ENCODE peak calls at places on chromosomes 16 and 17, in five cellular contexts. One of them, this sample, is unnamed.

GRCh38 chr17:6755281-6755680 is 565 bp upstream of the XAF1 start:
- DNase-seq in tibial nerve: no peak
- DNase-seq in ascending aorta: peak; percentile 72
- DNase-seq in CD8-positive, alpha-beta T cell: no peak
- DNase-seq in AG09309: peak; percentile 18
- DNase-seq in this sample: no peak

GRCh38 chr17:72587773-72588511 is 467.1 kb downstream of the SOX9 start:
- DNase-seq in AG09309: no peak
- DNase-seq in CD8-positive, alpha-beta T cell: no peak
- DNase-seq in ascending aorta: no peak
- DNase-seq in tibial nerve: no peak
- DNase-seq in this sample: no peak

GRCh38 chr17:8485491-8485890 is 49.8 kb downstream of the NDEL1 start:
- DNase-seq in CD8-positive, alpha-beta T cell: no peak
- DNase-seq in AG09309: no peak
- DNase-seq in tibial nerve: no peak
- DNase-seq in ascending aorta: no peak
- DNase-seq in this sample: no peak

GRCh38 chr17:80941171-80941570 is 50.5 kb upstream of the CHMP6 start:
- DNase-seq in AG09309: no peak
- DNase-seq in tibial nerve: no peak
- DNase-seq in ascending aorta: no peak
- DNase-seq in CD8-positive, alpha-beta T cell: no peak
- DNase-seq in this sample: no peak

GRCh38 chr16:22373662-22374310 is 633 bp downstream of the CDR2 start:
- DNase-seq in AG09309: no peak
- DNase-seq in ascending aorta: peak; percentile 74
- DNase-seq in tibial nerve: peak; percentile 27
- DNase-seq in CD8-positive, alpha-beta T cell: peak; percentile 24
- DNase-seq in this sample: no peak

GRCh38 chr16:46687486-46687885 is 1.5 kb downstream of the VPS35 start:
- DNase-seq in AG09309: no peak
- DNase-seq in CD8-positive, alpha-beta T cell: no peak
- DNase-seq in tibial nerve: no peak
- DNase-seq in ascending aorta: no peak
- DNase-seq in this sample: no peak

GRCh38 chr17:1162116-1162855 is 17.5 kb downstream of the ABR start:
- DNase-seq in tibial nerve: no peak
- DNase-seq in ascending aorta: no peak
- DNase-seq in CD8-positive, alpha-beta T cell: no peak
- DNase-seq in AG09309: no peak
- DNase-seq in this sample: no peak

GRCh38 chr17:43392397-43392796 is 6.4 kb upstream of the ARL4D start:
- DNase-seq in ascending aorta: no peak
- DNase-seq in tibial nerve: no peak
- DNase-seq in AG09309: no peak
- DNase-seq in CD8-positive, alpha-beta T cell: no peak
- DNase-seq in this sample: no peak

GRCh38 chr17:46908352-46908751 is 14.6 kb upstream of the GOSR2 start:
- DNase-seq in ascending aorta: no peak
- DNase-seq in tibial nerve: no peak
- DNase-seq in AG09309: no peak
- DNase-seq in CD8-positive, alpha-beta T cell: no peak
- DNase-seq in this sample: no peak

GRCh38 chr16:68257251-68257905 is 6.9 kb upstream of the SLC7A6 start:
- DNase-seq in AG09309: no peak
- DNase-seq in ascending aorta: no peak
- DNase-seq in CD8-positive, alpha-beta T cell: no peak
- DNase-seq in tibial nerve: no peak
- DNase-seq in this sample: peak; percentile 52

GRCh38 chr16:29802416-29802935 is 3.9 kb upstream of the MAZ start:
- DNase-seq in AG09309: no peak
- DNase-seq in ascending aorta: no peak
- DNase-seq in tibial nerve: no peak
- DNase-seq in CD8-positive, alpha-beta T cell: no peak
- DNase-seq in this sample: no peak

GRCh38 chr17:45273551-45273957 is 11.7 kb upstream of the SPATA32 start:
- DNase-seq in ascending aorta: no peak
- DNase-seq in AG09309: no peak
- DNase-seq in CD8-positive, alpha-beta T cell: no peak
- DNase-seq in tibial nerve: no peak
- DNase-seq in this sample: no peak

GRCh38 chr17:31388770-31389672 is 2.5 kb upstream of the RAB11FIP4 start:
- DNase-seq in tibial nerve: no peak
- DNase-seq in AG09309: no peak
- DNase-seq in CD8-positive, alpha-beta T cell: peak; percentile 29
- DNase-seq in ascending aorta: no peak
- DNase-seq in this sample: no peak

GRCh38 chr16:22621571-22622148 is 111.0 kb downstream of the NPIPB5 start:
- DNase-seq in AG09309: no peak
- DNase-seq in ascending aorta: peak; percentile 30
- DNase-seq in tibial nerve: no peak
- DNase-seq in CD8-positive, alpha-beta T cell: no peak
- DNase-seq in this sample: no peak

GRCh38 chr16:86895609-86896008 is 317.3 kb downstream of the FOXL1 start:
- DNase-seq in AG09309: no peak
- DNase-seq in ascending aorta: no peak
- DNase-seq in CD8-positive, alpha-beta T cell: no peak
- DNase-seq in tibial nerve: no peak
- DNase-seq in this sample: no peak

GRCh38 chr17:32007463-32008298 is 498 bp downstream of the LRRC37B start:
- DNase-seq in AG09309: no peak
- DNase-seq in CD8-positive, alpha-beta T cell: peak; percentile 15
- DNase-seq in ascending aorta: no peak
- DNase-seq in tibial nerve: no peak
- DNase-seq in this sample: no peak

GRCh38 chr17:41967141-41967920 is 736 bp downstream of the CNP start:
- DNase-seq in ascending aorta: no peak
- DNase-seq in AG09309: no peak
- DNase-seq in tibial nerve: peak; percentile 63
- DNase-seq in CD8-positive, alpha-beta T cell: peak; percentile 31
- DNase-seq in this sample: no peak

GRCh38 chr17:16214190-16215001 is 938 bp downstream of the NCOR1 start:
- DNase-seq in CD8-positive, alpha-beta T cell: no peak
- DNase-seq in AG09309: no peak
- DNase-seq in ascending aorta: no peak
- DNase-seq in tibial nerve: no peak
- DNase-seq in this sample: no peak

GRCh38 chr17:10349403-10349802 is 23.4 kb downstream of the MYH13 start:
- DNase-seq in AG09309: no peak
- DNase-seq in tibial nerve: no peak
- DNase-seq in CD8-positive, alpha-beta T cell: no peak
- DNase-seq in ascending aorta: no peak
- DNase-seq in this sample: no peak

GRCh38 chr16:57284206-57284951 is at the start of gene PLLP:
- DNase-seq in CD8-positive, alpha-beta T cell: no peak
- DNase-seq in tibial nerve: no peak
- DNase-seq in AG09309: no peak
- DNase-seq in ascending aorta: no peak
- DNase-seq in this sample: no peak

GRCh38 chr17:37816951-37817350 is 72.1 kb upstream of the HNF1B start:
- DNase-seq in tibial nerve: no peak
- DNase-seq in ascending aorta: no peak
- DNase-seq in CD8-positive, alpha-beta T cell: no peak
- DNase-seq in AG09309: no peak
- DNase-seq in this sample: no peak

GRCh38 chr16:19167710-19168172 is 299 bp upstream of the SYT17 start:
- DNase-seq in AG09309: no peak
- DNase-seq in ascending aorta: peak; percentile 75
- DNase-seq in tibial nerve: no peak
- DNase-seq in CD8-positive, alpha-beta T cell: no peak
- DNase-seq in this sample: no peak

GRCh38 chr16:66275795-66276428 is 90.6 kb upstream of the CDH5 start:
- DNase-seq in CD8-positive, alpha-beta T cell: no peak
- DNase-seq in tibial nerve: no peak
- DNase-seq in ascending aorta: no peak
- DNase-seq in AG09309: no peak
- DNase-seq in this sample: no peak

GRCh38 chr16:57507414-57508083 is 21.3 kb upstream of the DOK4 start:
- DNase-seq in CD8-positive, alpha-beta T cell: no peak
- DNase-seq in AG09309: no peak
- DNase-seq in tibial nerve: no peak
- DNase-seq in ascending aorta: no peak
- DNase-seq in this sample: no peak

GRCh38 chr17:78736526-78737079 is 45.5 kb downstream of the CYTH1 start:
- DNase-seq in CD8-positive, alpha-beta T cell: peak; percentile 47
- DNase-seq in tibial nerve: peak; percentile 49
- DNase-seq in ascending aorta: peak; percentile 83
- DNase-seq in AG09309: no peak
- DNase-seq in this sample: peak; percentile 69

GRCh38 chr17:45404870-45405249 is 27.8 kb downstream of the ARHGAP27 start:
- DNase-seq in AG09309: no peak
- DNase-seq in CD8-positive, alpha-beta T cell: no peak
- DNase-seq in ascending aorta: no peak
- DNase-seq in tibial nerve: no peak
- DNase-seq in this sample: no peak

GRCh38 chr17:80887639-80888175 is 103.9 kb upstream of the CHMP6 start:
- DNase-seq in CD8-positive, alpha-beta T cell: no peak
- DNase-seq in ascending aorta: no peak
- DNase-seq in AG09309: no peak
- DNase-seq in tibial nerve: no peak
- DNase-seq in this sample: no peak

GRCh38 chr17:8875957-8876356 is 8.5 kb upstream of the PIK3R6 start:
- DNase-seq in ascending aorta: no peak
- DNase-seq in CD8-positive, alpha-beta T cell: no peak
- DNase-seq in tibial nerve: no peak
- DNase-seq in AG09309: no peak
- DNase-seq in this sample: no peak

GRCh38 chr17:27914382-27914781 is 21.2 kb upstream of the LYRM9 start:
- DNase-seq in ascending aorta: no peak
- DNase-seq in AG09309: no peak
- DNase-seq in CD8-positive, alpha-beta T cell: no peak
- DNase-seq in tibial nerve: no peak
- DNase-seq in this sample: no peak

GRCh38 chr17:45144199-45145034 is 3.9 kb upstream of the HEXIM1 start:
- DNase-seq in tibial nerve: peak; percentile 33
- DNase-seq in ascending aorta: peak; percentile 76
- DNase-seq in AG09309: no peak
- DNase-seq in CD8-positive, alpha-beta T cell: no peak
- DNase-seq in this sample: no peak

GRCh38 chr16:4613636-4614570 is 785 bp downstream of the UBALD1 start:
- DNase-seq in CD8-positive, alpha-beta T cell: no peak
- DNase-seq in AG09309: no peak
- DNase-seq in ascending aorta: no peak
- DNase-seq in tibial nerve: no peak
- DNase-seq in this sample: no peak

GRCh38 chr17:8940866-8941471 is 24.5 kb downstream of the PIK3R5 start:
- DNase-seq in AG09309: no peak
- DNase-seq in tibial nerve: no peak
- DNase-seq in ascending aorta: no peak
- DNase-seq in CD8-positive, alpha-beta T cell: no peak
- DNase-seq in this sample: no peak

GRCh38 chr17:83075270-83075880 is 4.0 kb upstream of the METRNL start:
- DNase-seq in tibial nerve: no peak
- DNase-seq in AG09309: no peak
- DNase-seq in ascending aorta: no peak
- DNase-seq in CD8-positive, alpha-beta T cell: no peak
- DNase-seq in this sample: no peak

GRCh38 chr17:83078378-83079339 is 750 bp upstream of the METRNL start:
- DNase-seq in tibial nerve: no peak
- DNase-seq in CD8-positive, alpha-beta T cell: no peak
- DNase-seq in AG09309: no peak
- DNase-seq in ascending aorta: no peak
- DNase-seq in this sample: no peak

GRCh38 chr17:83074696-83075223 is 4.6 kb upstream of the METRNL start:
- DNase-seq in tibial nerve: no peak
- DNase-seq in ascending aorta: no peak
- DNase-seq in CD8-positive, alpha-beta T cell: no peak
- DNase-seq in AG09309: no peak
- DNase-seq in this sample: no peak

GRCh38 chr17:83077411-83077810 is 2.0 kb upstream of the METRNL start:
- DNase-seq in tibial nerve: no peak
- DNase-seq in CD8-positive, alpha-beta T cell: no peak
- DNase-seq in AG09309: no peak
- DNase-seq in ascending aorta: no peak
- DNase-seq in this sample: no peak

GRCh38 chr17:83076930-83077329 is 2.5 kb upstream of the METRNL start:
- DNase-seq in AG09309: no peak
- DNase-seq in CD8-positive, alpha-beta T cell: no peak
- DNase-seq in ascending aorta: no peak
- DNase-seq in tibial nerve: no peak
- DNase-seq in this sample: no peak
- TF ChIP-seq CTCF in AG09309: peak; percentile 10
- TF ChIP-seq CTCF in CD8-positive, alpha-beta T cell: no peak
- TF ChIP-seq CTCF in ascending aorta: no peak
- TF ChIP-seq CTCF in tibial nerve: no peak
- TF ChIP-seq CTCF in this sample: no peak

DNA sequence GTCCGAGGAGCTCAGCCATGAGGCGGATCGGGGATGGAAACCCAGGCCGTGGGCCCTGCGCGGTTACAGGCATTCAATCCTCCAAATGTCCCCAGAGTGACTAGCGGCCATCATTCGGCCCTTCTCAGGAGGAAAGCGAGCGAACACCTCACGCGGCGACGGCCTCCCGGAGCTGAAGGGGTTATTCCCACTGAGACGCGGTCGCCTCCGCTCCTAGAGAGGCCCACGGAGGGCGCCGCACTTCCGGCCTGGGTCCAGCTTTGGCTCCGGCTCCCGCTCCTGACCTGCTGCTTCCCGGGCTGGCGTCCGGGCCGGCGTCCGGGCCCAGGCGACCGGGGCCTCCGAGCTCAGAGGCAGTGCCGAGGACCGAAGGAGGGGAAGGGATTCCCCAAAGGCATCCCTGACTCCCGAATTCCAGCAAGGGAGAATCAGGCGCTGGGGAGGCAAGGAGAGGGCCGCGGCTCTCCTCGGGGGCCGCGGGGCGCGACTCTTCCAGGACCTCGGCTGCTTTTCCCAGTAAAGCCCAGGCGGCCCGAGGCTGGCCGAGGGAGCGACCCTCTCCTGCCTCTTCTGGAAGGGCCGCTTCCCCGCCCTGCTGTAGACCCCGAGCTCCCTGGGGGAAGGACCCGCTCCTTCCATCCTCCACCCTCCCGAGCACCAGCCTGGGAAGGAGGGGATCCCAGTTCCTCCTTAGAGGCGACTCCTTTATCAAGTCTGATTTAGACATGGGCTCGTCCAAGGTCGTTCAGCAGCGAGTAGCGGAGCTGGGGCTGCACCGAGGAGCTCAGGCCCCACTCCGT is 18.6 kb upstream of the ZNF629 start:
- DNase-seq in ascending aorta: peak; percentile 90
- DNase-seq in AG09309: no peak
- DNase-seq in CD8-positive, alpha-beta T cell: peak; percentile 39
- DNase-seq in tibial nerve: peak; percentile 75
- DNase-seq in this sample: no peak
- H3K4me3 ChIP-seq in ascending aorta: peak overlapping the region; percentile 82
- H3K4me3 ChIP-seq in AG09309: peak overlapping the region; percentile 52
- H3K4me3 ChIP-seq in CD8-positive, alpha-beta T cell: peak overlapping the region; percentile 89
- H3K4me3 ChIP-seq in tibial nerve: peak overlapping the region; percentile 98
- H3K4me3 ChIP-seq in this sample: peak overlapping the region; percentile 53

GRCh38 chr16:79754081-79754872 is 153.7 kb upstream of the MAF start:
- DNase-seq in ascending aorta: no peak
- DNase-seq in AG09309: no peak
- DNase-seq in CD8-positive, alpha-beta T cell: no peak
- DNase-seq in tibial nerve: no peak
- DNase-seq in this sample: no peak
- TF ChIP-seq CTCF in ascending aorta: no peak
- TF ChIP-seq CTCF in AG09309: no peak
- TF ChIP-seq CTCF in CD8-positive, alpha-beta T cell: peak; percentile 8
- TF ChIP-seq CTCF in tibial nerve: no peak
- TF ChIP-seq CTCF in this sample: no peak

GRCh38 chr17:57467801-57468200 is 211.5 kb downstream of the MSI2 start:
- DNase-seq in tibial nerve: no peak
- DNase-seq in CD8-positive, alpha-beta T cell: no peak
- DNase-seq in ascending aorta: no peak
- DNase-seq in AG09309: no peak
- DNase-seq in this sample: no peak
- H3K4me3 ChIP-seq in tibial nerve: no peak overlapping the region
- H3K4me3 ChIP-seq in CD8-positive, alpha-beta T cell: no peak overlapping the region
- H3K4me3 ChIP-seq in ascending aorta: no peak overlapping the region
- H3K4me3 ChIP-seq in AG09309: no peak overlapping the region
- H3K4me3 ChIP-seq in this sample: no peak overlapping the region